ENCODE peak calls at places on chromosomes 2 and 18, in four cellular contexts. A, W, X and I are unnamed samples.

GRCh38 chr2:25453199-25453903 is 111.6 kb upstream of the DNMT3A start:
- ATAC-seq in X (no peak), A (peak; percentile 27), W (peak; percentile 96), I (peak; percentile 98)

GRCh38 chr2:98948956-98949739 is 13.1 kb upstream of the CRACDL start:
- ATAC-seq in A (no peak), X (peak; percentile 71), W (no peak), I (no peak)

GRCh38 chr2:8009010-8009597 is 672.8 kb upstream of the ID2 start:
- ATAC-seq in A (no peak), W (no peak), X (peak; percentile 46), I (peak; percentile 65)

GRCh38 chr2:190964170-190964795 is 49.7 kb downstream of the STAT1 start:
- ATAC-seq in W (no peak), A (no peak), X (peak; percentile 67), I (peak; percentile 45)

GRCh38 chr2:27799646-27800010 is 28.1 kb downstream of the MRPL33 start:
- ATAC-seq in A (no peak), X (peak; percentile 3), W (no peak), I (no peak)

GRCh38 chr18:75047240-75047639 is 161.7 kb downstream of the PTGR3 start:
- ATAC-seq in X (no peak), W (no peak), A (peak; percentile 82), I (no peak)

GRCh38 chr2:114922076-114922475 is 479.6 kb downstream of the DPP10 start:
- ATAC-seq in X (no peak), W (no peak), A (no peak), I (no peak)

GRCh38 chr2:199659207-199659606 is 191.8 kb downstream of the FTCDNL1 start:
- ATAC-seq in X (peak; percentile 31), W (peak; percentile 55), A (peak; percentile 57), I (no peak)

GRCh38 chr18:76445741-76446232 is 49.3 kb downstream of the ZNF516 start:
- ATAC-seq in X (no peak), A (peak; percentile 18), W (no peak), I (no peak)

GRCh38 chr18:31581498-31582197 is 10.0 kb upstream of the TTR start:
- ATAC-seq in W (no peak), X (peak; percentile 47), A (no peak), I (no peak)

GRCh38 chr2:101149241-101150192 is 1.7 kb downstream of the TBC1D8 start:
- ATAC-seq in A (no peak), X (no peak), W (no peak), I (no peak)

GRCh38 chr18:12119358-12119757 is 25.7 kb downstream of the ANKRD62 start:
- ATAC-seq in A (no peak), X (no peak), W (no peak), I (no peak)

GRCh38 chr2:160478660-160479059 is 14.9 kb downstream of the RBMS1 start:
- ATAC-seq in A (no peak), W (no peak), X (no peak), I (no peak)

GRCh38 chr18:58593930-58594329 is 35.0 kb downstream of the ALPK2 start:
- ATAC-seq in W (no peak), X (no peak), A (peak; percentile 82), I (no peak)

GRCh38 chr2:33134086-33134763 is 187.5 kb downstream of the LTBP1 start:
- ATAC-seq in X (peak; percentile 90), W (no peak), A (peak; percentile 76), I (no peak)